ENCODE peak calls at places on chromosomes 2 and 18, in nine cellular contexts. L is ovary, W is fibroblast of lung, M is lower lobe of right lung, O is transverse colon, X is suprapubic skin, P is esophagus squamous epithelium, I is A549, Z is brain microvascular endothelial cell. H is an unnamed sample.

GRCh38 chr2:19580830-19581229 is 222.4 kb upstream of the OSR1 start:
- DNase-seq in L (peak), W (peak), M (no peak), O (no peak), X (no peak), P (no peak), I (no peak), Z (peak), H (no peak)

GRCh38 chr2:122734756-122735155 is 979.3 kb downstream of the TSN start:
- DNase-seq in L (no peak), W (peak), M (no peak), O (no peak), X (no peak), P (no peak), I (no peak), Z (peak), H (no peak)

GRCh38 chr2:1605659-1606400 is 138.5 kb downstream of the PXDN start:
- DNase-seq in L (no peak), W (no peak), M (no peak), O (no peak), X (no peak), P (no peak), I (no peak), Z (peak), H (no peak)

GRCh38 chr2:133412637-133413164 is 155.6 kb downstream of the NCKAP5 start:
- DNase-seq in L (no peak), W (no peak), M (no peak), O (no peak), X (no peak), P (no peak), I (peak), Z (no peak), H (no peak)

GRCh38 chr2:107543793-107544192 is 282.9 kb upstream of the RGPD4 start:
- DNase-seq in L (no peak), W (no peak), M (no peak), O (no peak), X (no peak), P (no peak), I (no peak), Z (no peak), H (no peak)

GRCh38 chr2:200274116-200275075 is 32.1 kb upstream of the SPATS2L start:
- DNase-seq in L (no peak), W (no peak), M (no peak), O (no peak), X (no peak), P (no peak), I (no peak), Z (no peak), H (no peak)

GRCh38 chr2:18209934-18210639 is 331.6 kb downstream of the KCNS3 start:
- DNase-seq in L (no peak), W (peak), M (no peak), O (no peak), X (no peak), P (no peak), I (peak), Z (peak), H (no peak)

GRCh38 chr2:106607371-106607770 is 120.2 kb downstream of the CD8B2 start:
- DNase-seq in L (no peak), W (no peak), M (no peak), O (peak), X (no peak), P (no peak), I (no peak), Z (no peak), H (no peak)

GRCh38 chr2:171910494-171910893 is 11.8 kb upstream of the HAT1 start:
- DNase-seq in L (no peak), W (no peak), M (no peak), O (no peak), X (no peak), P (no peak), I (no peak), Z (no peak), H (no peak)

GRCh38 chr2:88669371-88670214 is 21.9 kb upstream of the RPIA start:
- DNase-seq in L (no peak), W (peak), M (no peak), O (peak), X (no peak), P (no peak), I (peak), Z (peak), H (no peak)

GRCh38 chr2:84940088-84940470 is 30.9 kb upstream of the KCMF1 start:
- DNase-seq in L (no peak), W (no peak), M (no peak), O (no peak), X (no peak), P (no peak), I (no peak), Z (no peak), H (no peak)
- H3K4me3 ChIP-seq in L (no peak), W (no peak), M (no peak), O (peak), X (no peak), P (no peak), I (no peak), Z (no peak), H (peak)

GRCh38 chr18:46393230-46393629 is 263.8 kb downstream of the LOXHD1 start:
- DNase-seq in L (no peak), W (no peak), M (no peak), O (no peak), X (no peak), P (no peak), I (no peak), Z (no peak), H (no peak)
- TF ChIP-seq CTCF in L (no peak), W (no peak), M (no peak), O (no peak), X (no peak), P (no peak), I (no peak), Z (peak), H (no peak)

GRCh38 chr18:22349317-22349898 is 68.3 kb downstream of the CTAGE1 start:
- DNase-seq in L (peak), W (peak), M (no peak), O (no peak), X (no peak), P (no peak), I (no peak), Z (no peak), H (no peak)

GRCh38 chr18:22348521-22349316 is 69.0 kb downstream of the CTAGE1 start:
- DNase-seq in L (peak), W (peak), M (peak), O (peak), X (no peak), P (no peak), I (peak), Z (peak), H (peak)

GRCh38 chr18:22346968-22347611 is 70.6 kb downstream of the CTAGE1 start:
- DNase-seq in L (peak), W (peak), M (peak), O (peak), X (no peak), P (no peak), I (no peak), Z (peak), H (peak)

GRCh38 chr18:22346342-22346967 is 71.3 kb downstream of the CTAGE1 start:
- DNase-seq in L (peak), W (peak), M (no peak), O (peak), X (no peak), P (no peak), I (no peak), Z (peak), H (no peak)

DNA sequence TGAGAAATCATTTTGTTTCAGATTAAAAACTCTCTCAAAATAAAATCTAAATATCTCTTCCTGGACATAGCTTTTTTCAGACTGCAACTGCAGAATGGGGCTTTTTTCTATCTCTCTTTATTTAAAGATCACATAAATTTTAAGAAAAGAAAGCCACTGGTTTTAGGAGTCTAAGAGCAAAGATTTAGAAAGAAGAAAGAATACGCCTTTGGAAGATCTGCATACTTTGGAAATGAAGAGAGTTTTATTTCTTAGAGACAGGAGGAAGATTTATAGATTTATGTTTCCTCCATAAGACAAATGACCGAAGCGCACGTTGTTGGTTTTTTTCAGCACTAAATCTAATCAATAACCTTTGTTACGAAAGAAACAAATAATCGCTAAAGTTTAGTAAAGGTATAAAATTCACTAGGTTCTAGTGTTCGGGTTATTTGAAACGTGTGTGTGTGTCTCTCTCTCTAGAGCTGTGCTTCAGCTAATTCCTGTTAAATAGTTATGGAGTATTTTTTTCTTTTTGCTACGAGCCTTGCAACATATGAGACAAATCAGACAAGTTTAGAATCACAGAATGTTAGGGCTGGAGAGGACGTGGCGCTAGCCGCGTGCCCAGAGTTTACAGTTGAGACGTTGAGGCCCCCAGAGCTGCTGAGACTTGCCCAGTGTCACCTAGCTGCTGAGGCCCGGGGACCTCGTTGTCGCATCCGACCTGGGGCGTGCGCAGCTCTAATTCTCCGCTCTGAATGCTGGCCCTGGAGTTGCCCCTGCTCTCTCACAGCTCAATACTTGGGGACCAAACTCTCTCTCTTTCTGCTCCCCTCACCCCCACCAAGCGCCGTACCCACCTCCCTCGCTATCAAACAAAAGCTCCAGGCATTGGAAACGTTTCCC is 69.8 kb downstream of the CTAGE1 start:
- DNase-seq in L (peak), W (peak), M (no peak), O (peak), X (no peak), P (no peak), I (no peak), Z (peak), H (no peak)
- H3K27ac ChIP-seq in L (peak), W (peak), M (peak), O (peak), X (peak), P (peak), I (peak), Z (peak), H (peak)

DNA sequence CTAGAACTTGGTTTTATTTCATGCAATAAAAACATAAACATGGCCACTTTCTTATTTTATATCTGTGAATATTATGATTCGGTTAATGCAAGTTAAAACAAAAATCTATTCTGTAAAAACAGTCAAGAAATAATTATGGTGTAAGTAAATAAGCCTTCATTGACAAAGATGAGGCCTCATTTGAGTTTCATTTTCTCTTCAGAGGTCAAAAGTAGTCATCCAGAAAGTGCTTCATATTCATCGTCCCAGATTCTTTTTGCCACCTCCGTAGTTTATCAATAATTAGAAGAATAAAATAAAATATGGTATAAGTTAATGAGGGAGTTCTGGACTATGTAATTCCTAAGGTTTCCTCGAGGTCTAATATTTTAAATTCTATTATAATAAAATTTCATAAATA is 19.4 kb upstream of the HNRNPA3 start:
- DNase-seq in L (no peak), W (no peak), M (no peak), O (no peak), X (no peak), P (no peak), I (no peak), Z (no peak), H (no peak)
- H3K4me3 ChIP-seq in L (no peak), W (no peak), M (no peak), O (no peak), X (no peak), P (no peak), I (no peak), Z (no peak), H (no peak)